ENCODE peak calls at places on chromosomes 12 and 14, in six cellular contexts. One of them, this sample, is unnamed.

GRCh38 chr12:20314325-20314724 is 54.0 kb upstream of the PDE3A start:
- DNase-seq in dorsolateral prefrontal cortex: no peak
- DNase-seq in AG09309: peak; percentile 68
- DNase-seq in choroid plexus epithelial cell: peak; percentile 60
- DNase-seq in fibroblast of mammary gland: peak; percentile 94
- DNase-seq in A673: no peak
- DNase-seq in this sample: peak; percentile 92

GRCh38 chr12:120972870-120973543 is 5.3 kb upstream of the HNF1A start:
- DNase-seq in dorsolateral prefrontal cortex: no peak
- DNase-seq in AG09309: no peak
- DNase-seq in choroid plexus epithelial cell: peak; percentile 15
- DNase-seq in fibroblast of mammary gland: no peak
- DNase-seq in A673: no peak
- DNase-seq in this sample: no peak

GRCh38 chr12:14577344-14577743 is 9.7 kb upstream of the PLBD1 start:
- DNase-seq in dorsolateral prefrontal cortex: no peak
- DNase-seq in AG09309: no peak
- DNase-seq in choroid plexus epithelial cell: peak; percentile 8
- DNase-seq in fibroblast of mammary gland: peak; percentile 22
- DNase-seq in A673: no peak
- DNase-seq in this sample: peak; percentile 32

GRCh38 chr12:76490763-76491162 is 68.8 kb downstream of the OSBPL8 start:
- DNase-seq in dorsolateral prefrontal cortex: no peak
- DNase-seq in AG09309: no peak
- DNase-seq in choroid plexus epithelial cell: no peak
- DNase-seq in fibroblast of mammary gland: no peak
- DNase-seq in A673: no peak
- DNase-seq in this sample: no peak

GRCh38 chr14:101731187-101732080 is 30.1 kb upstream of the PPP2R5C start:
- DNase-seq in dorsolateral prefrontal cortex: peak; percentile 47
- DNase-seq in AG09309: peak; percentile 31
- DNase-seq in choroid plexus epithelial cell: peak; percentile 92
- DNase-seq in fibroblast of mammary gland: peak; percentile 69
- DNase-seq in A673: peak; percentile 76
- DNase-seq in this sample: peak; percentile 87

GRCh38 chr14:95200404-95200803 is 43.1 kb upstream of the DICER1 start:
- DNase-seq in dorsolateral prefrontal cortex: no peak
- DNase-seq in AG09309: no peak
- DNase-seq in choroid plexus epithelial cell: no peak
- DNase-seq in fibroblast of mammary gland: no peak
- DNase-seq in A673: no peak
- DNase-seq in this sample: no peak

GRCh38 chr14:20855652-20856291 is 35.4 kb upstream of the RNASE3 start:
- DNase-seq in dorsolateral prefrontal cortex: peak; percentile 76
- DNase-seq in AG09309: no peak
- DNase-seq in choroid plexus epithelial cell: peak; percentile 89
- DNase-seq in fibroblast of mammary gland: peak; percentile 70
- DNase-seq in A673: peak; percentile 78
- DNase-seq in this sample: peak; percentile 72

GRCh38 chr12:116411977-116412376 is 134.5 kb upstream of the MED13L start:
- DNase-seq in dorsolateral prefrontal cortex: no peak
- DNase-seq in AG09309: no peak
- DNase-seq in choroid plexus epithelial cell: no peak
- DNase-seq in fibroblast of mammary gland: peak; percentile 35
- DNase-seq in A673: no peak
- DNase-seq in this sample: peak; percentile 22

GRCh38 chr12:102528111-102528510 is 47.7 kb upstream of the IGF1 start:
- DNase-seq in dorsolateral prefrontal cortex: no peak
- DNase-seq in AG09309: no peak
- DNase-seq in choroid plexus epithelial cell: no peak
- DNase-seq in fibroblast of mammary gland: peak; percentile 60
- DNase-seq in A673: no peak
- DNase-seq in this sample: peak; percentile 8

GRCh38 chr12:118714051-118714460 is 267.3 kb upstream of the SRRM4 start:
- DNase-seq in dorsolateral prefrontal cortex: peak; percentile 27
- DNase-seq in AG09309: no peak
- DNase-seq in choroid plexus epithelial cell: no peak
- DNase-seq in fibroblast of mammary gland: no peak
- DNase-seq in A673: peak; percentile 66
- DNase-seq in this sample: no peak

GRCh38 chr14:105418269-105419054 is 1.2 kb upstream of the MTA1 start:
- DNase-seq in dorsolateral prefrontal cortex: no peak
- DNase-seq in AG09309: no peak
- DNase-seq in choroid plexus epithelial cell: no peak
- DNase-seq in fibroblast of mammary gland: no peak
- DNase-seq in A673: no peak
- DNase-seq in this sample: no peak

GRCh38 chr14:54857830-54858269 is 44.8 kb downstream of the GCH1 start:
- DNase-seq in dorsolateral prefrontal cortex: no peak
- DNase-seq in AG09309: no peak
- DNase-seq in choroid plexus epithelial cell: no peak
- DNase-seq in fibroblast of mammary gland: peak; percentile 34
- DNase-seq in A673: no peak
- DNase-seq in this sample: peak; percentile 47

GRCh38 chr14:43003845-43004244 is 1397.2 kb downstream of the LRFN5 start:
- DNase-seq in dorsolateral prefrontal cortex: no peak
- DNase-seq in AG09309: no peak
- DNase-seq in choroid plexus epithelial cell: peak; percentile 25
- DNase-seq in fibroblast of mammary gland: peak; percentile 26
- DNase-seq in A673: peak; percentile 16
- DNase-seq in this sample: no peak

GRCh38 chr14:101248056-101248725 is 313.1 kb upstream of the DIO3 start:
- DNase-seq in dorsolateral prefrontal cortex: no peak
- DNase-seq in AG09309: no peak
- DNase-seq in choroid plexus epithelial cell: no peak
- DNase-seq in fibroblast of mammary gland: no peak
- DNase-seq in A673: no peak
- DNase-seq in this sample: no peak

GRCh38 chr14:94946244-94946643 is 176.3 kb upstream of the GSC start:
- DNase-seq in dorsolateral prefrontal cortex: no peak
- DNase-seq in AG09309: no peak
- DNase-seq in choroid plexus epithelial cell: no peak
- DNase-seq in fibroblast of mammary gland: no peak
- DNase-seq in A673: no peak
- DNase-seq in this sample: no peak

GRCh38 chr14:94388027-94388895 is at the start of gene SERPINA1:
- DNase-seq in dorsolateral prefrontal cortex: no peak
- DNase-seq in AG09309: no peak
- DNase-seq in choroid plexus epithelial cell: no peak
- DNase-seq in fibroblast of mammary gland: peak; percentile 51
- DNase-seq in A673: no peak
- DNase-seq in this sample: no peak

GRCh38 chr12:12534134-12534866 is 28.4 kb downstream of the DUSP16 start:
- DNase-seq in dorsolateral prefrontal cortex: no peak
- DNase-seq in AG09309: no peak
- DNase-seq in choroid plexus epithelial cell: no peak
- DNase-seq in fibroblast of mammary gland: no peak
- DNase-seq in A673: no peak
- DNase-seq in this sample: no peak

GRCh38 chr12:118979763-118980406 is 1.5 kb upstream of the SRRM4 start:
- DNase-seq in dorsolateral prefrontal cortex: peak; percentile 58
- DNase-seq in AG09309: no peak
- DNase-seq in choroid plexus epithelial cell: peak; percentile 32
- DNase-seq in fibroblast of mammary gland: peak; percentile 54
- DNase-seq in A673: peak; percentile 79
- DNase-seq in this sample: peak; percentile 67

GRCh38 chr12:6354539-6355393 is 12.9 kb upstream of the TNFRSF1A start:
- DNase-seq in dorsolateral prefrontal cortex: no peak
- DNase-seq in AG09309: no peak
- DNase-seq in choroid plexus epithelial cell: no peak
- DNase-seq in fibroblast of mammary gland: no peak
- DNase-seq in A673: no peak
- DNase-seq in this sample: no peak

GRCh38 chr12:57771271-57771872 is 533 bp downstream of the METTL1 start:
- DNase-seq in dorsolateral prefrontal cortex: peak; percentile 79
- DNase-seq in AG09309: peak; percentile 55
- DNase-seq in choroid plexus epithelial cell: peak; percentile 91
- DNase-seq in fibroblast of mammary gland: peak; percentile 92
- DNase-seq in A673: peak; percentile 98
- DNase-seq in this sample: peak; percentile 95

GRCh38 chr14:37592288-37593274 is 2.5 kb downstream of the FOXA1 start:
- DNase-seq in dorsolateral prefrontal cortex: no peak
- DNase-seq in AG09309: no peak
- DNase-seq in choroid plexus epithelial cell: no peak
- DNase-seq in fibroblast of mammary gland: no peak
- DNase-seq in A673: no peak
- DNase-seq in this sample: no peak

GRCh38 chr14:37591311-37591940 is 3.6 kb downstream of the FOXA1 start:
- DNase-seq in dorsolateral prefrontal cortex: no peak
- DNase-seq in AG09309: no peak
- DNase-seq in choroid plexus epithelial cell: no peak
- DNase-seq in fibroblast of mammary gland: no peak
- DNase-seq in A673: no peak
- DNase-seq in this sample: no peak

GRCh38 chr14:37590096-37590809 is 4.8 kb downstream of the FOXA1 start:
- DNase-seq in dorsolateral prefrontal cortex: no peak
- DNase-seq in AG09309: no peak
- DNase-seq in choroid plexus epithelial cell: no peak
- DNase-seq in fibroblast of mammary gland: no peak
- DNase-seq in A673: no peak
- DNase-seq in this sample: no peak

GRCh38 chr14:37590810-37591139 is 4.3 kb downstream of the FOXA1 start:
- DNase-seq in dorsolateral prefrontal cortex: no peak
- DNase-seq in AG09309: no peak
- DNase-seq in choroid plexus epithelial cell: no peak
- DNase-seq in fibroblast of mammary gland: no peak
- DNase-seq in A673: no peak
- DNase-seq in this sample: no peak

GRCh38 chr14:37591941-37592287 is 3.1 kb downstream of the FOXA1 start:
- DNase-seq in dorsolateral prefrontal cortex: no peak
- DNase-seq in AG09309: no peak
- DNase-seq in choroid plexus epithelial cell: no peak
- DNase-seq in fibroblast of mammary gland: no peak
- DNase-seq in A673: no peak
- DNase-seq in this sample: no peak
- TF ChIP-seq CTCF in dorsolateral prefrontal cortex: no peak
- TF ChIP-seq CTCF in AG09309: no peak
- TF ChIP-seq CTCF in choroid plexus epithelial cell: no peak
- TF ChIP-seq CTCF in fibroblast of mammary gland: no peak
- TF ChIP-seq CTCF in A673: peak; percentile 10
- TF ChIP-seq CTCF in this sample: no peak

GRCh38 chr14:91062600-91062999 is 2.2 kb upstream of the RPS6KA5 start:
- DNase-seq in dorsolateral prefrontal cortex: no peak
- DNase-seq in AG09309: no peak
- DNase-seq in choroid plexus epithelial cell: no peak
- DNase-seq in fibroblast of mammary gland: no peak
- DNase-seq in A673: no peak
- DNase-seq in this sample: no peak
- H3K4me3 ChIP-seq in dorsolateral prefrontal cortex: no peak overlapping the region
- H3K4me3 ChIP-seq in AG09309: no peak overlapping the region
- H3K4me3 ChIP-seq in choroid plexus epithelial cell: no peak overlapping the region
- H3K4me3 ChIP-seq in fibroblast of mammary gland: no peak overlapping the region
- H3K4me3 ChIP-seq in A673: no peak overlapping the region
- H3K4me3 ChIP-seq in this sample: no peak overlapping the region

DNA sequence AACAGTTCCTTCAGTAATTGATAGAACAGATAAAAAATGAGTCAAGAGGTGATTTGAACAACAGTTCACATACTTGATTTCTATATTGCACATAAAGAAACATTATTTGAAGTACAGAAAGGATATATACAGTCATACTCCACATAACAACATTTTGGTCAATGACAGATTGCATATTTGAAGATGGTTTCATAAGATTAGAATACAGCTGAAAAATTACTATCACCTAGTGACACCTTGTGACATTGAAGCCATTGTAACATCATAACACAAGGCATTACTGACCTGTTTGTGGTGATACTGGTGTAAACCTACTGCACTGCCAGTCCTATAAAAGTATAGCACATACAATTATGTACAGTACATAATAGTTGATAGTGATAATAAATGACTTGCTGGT is 43.1 kb upstream of the ABCC9 start:
- DNase-seq in dorsolateral prefrontal cortex: no peak
- DNase-seq in AG09309: no peak
- DNase-seq in choroid plexus epithelial cell: no peak
- DNase-seq in fibroblast of mammary gland: peak; percentile 7
- DNase-seq in A673: no peak
- DNase-seq in this sample: no peak
- TF ChIP-seq CTCF in dorsolateral prefrontal cortex: no peak
- TF ChIP-seq CTCF in AG09309: no peak
- TF ChIP-seq CTCF in choroid plexus epithelial cell: no peak
- TF ChIP-seq CTCF in fibroblast of mammary gland: no peak
- TF ChIP-seq CTCF in A673: no peak
- TF ChIP-seq CTCF in this sample: no peak

GRCh38 chr14:35337074-35337556 is 44.9 kb downstream of the PSMA6 start:
- DNase-seq in dorsolateral prefrontal cortex: no peak
- DNase-seq in AG09309: no peak
- DNase-seq in choroid plexus epithelial cell: no peak
- DNase-seq in fibroblast of mammary gland: no peak
- DNase-seq in A673: no peak
- DNase-seq in this sample: no peak

GRCh38 chr14:35335388-35336092 is 43.4 kb downstream of the PSMA6 start:
- DNase-seq in dorsolateral prefrontal cortex: no peak
- DNase-seq in AG09309: no peak
- DNase-seq in choroid plexus epithelial cell: no peak
- DNase-seq in fibroblast of mammary gland: peak; percentile 21
- DNase-seq in A673: no peak
- DNase-seq in this sample: peak; percentile 55

GRCh38 chr14:35333797-35334743 is 41.9 kb downstream of the PSMA6 start:
- DNase-seq in dorsolateral prefrontal cortex: no peak
- DNase-seq in AG09309: no peak
- DNase-seq in choroid plexus epithelial cell: no peak
- DNase-seq in fibroblast of mammary gland: no peak
- DNase-seq in A673: no peak
- DNase-seq in this sample: peak; percentile 27

GRCh38 chr14:35337557-35338255 is 45.5 kb downstream of the PSMA6 start:
- DNase-seq in dorsolateral prefrontal cortex: no peak
- DNase-seq in AG09309: no peak
- DNase-seq in choroid plexus epithelial cell: no peak
- DNase-seq in fibroblast of mammary gland: no peak
- DNase-seq in A673: no peak
- DNase-seq in this sample: no peak

DNA sequence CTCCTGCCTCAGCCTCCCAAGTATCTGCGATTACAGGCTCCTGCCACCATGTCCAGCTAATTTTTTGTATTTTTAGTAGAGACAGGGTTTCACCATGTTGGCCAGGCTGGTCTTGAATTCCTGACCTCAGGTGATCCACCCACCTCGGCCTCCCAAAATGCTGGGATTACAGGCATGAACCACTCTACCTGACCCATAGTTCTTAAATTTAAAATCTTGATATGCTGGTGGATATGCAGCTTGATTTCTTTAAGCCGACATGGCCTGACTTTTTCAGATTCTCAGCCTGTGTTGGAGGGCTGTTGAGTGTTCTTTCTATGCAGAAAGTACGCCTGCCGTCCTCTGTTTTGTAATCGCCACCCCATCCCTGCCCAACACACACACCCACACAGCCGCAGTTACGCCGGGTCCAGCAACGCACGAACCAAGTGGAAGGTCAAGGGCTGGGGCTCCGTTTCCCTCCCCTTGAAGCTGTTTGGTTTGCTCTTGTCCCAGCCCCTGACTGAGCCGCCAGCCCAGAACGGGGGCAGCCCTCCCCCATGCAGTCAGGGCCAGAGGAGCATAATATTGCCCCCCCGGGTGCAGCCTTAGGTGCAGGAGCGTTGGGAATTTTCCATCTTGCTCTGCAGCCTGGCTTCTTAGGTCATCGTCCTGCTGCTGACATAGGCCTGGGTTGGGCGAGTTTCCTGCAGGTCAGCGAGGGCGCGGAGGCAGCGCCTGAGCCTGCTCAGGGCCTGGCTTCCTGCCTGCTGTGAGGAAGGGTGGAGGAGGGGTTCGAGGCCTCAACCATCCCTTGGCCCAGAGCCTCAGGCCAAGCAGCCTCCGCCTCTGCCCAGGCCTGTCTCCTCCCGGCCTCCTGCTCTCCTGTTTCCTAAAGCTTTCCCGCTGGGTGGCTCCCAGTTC is 44.2 kb downstream of the PSMA6 start:
- DNase-seq in dorsolateral prefrontal cortex: no peak
- DNase-seq in AG09309: no peak
- DNase-seq in choroid plexus epithelial cell: peak; percentile 95
- DNase-seq in fibroblast of mammary gland: peak; percentile 98
- DNase-seq in A673: no peak
- DNase-seq in this sample: peak; percentile 95
- H3K4me3 ChIP-seq in dorsolateral prefrontal cortex: no peak overlapping the region
- H3K4me3 ChIP-seq in AG09309: no peak overlapping the region
- H3K4me3 ChIP-seq in choroid plexus epithelial cell: no peak overlapping the region
- H3K4me3 ChIP-seq in fibroblast of mammary gland: no peak overlapping the region
- H3K4me3 ChIP-seq in A673: no peak overlapping the region
- H3K4me3 ChIP-seq in this sample: no peak overlapping the region